ENCODE peak calls at places on chromosomes 13 and 19, in nine cellular contexts. One of them, this sample, is unnamed.

GRCh38 chr19:45245826-45246225 is 619 bp upstream of the EXOC3L2 start:
- DNase-seq in NCI-H2171: no peak
- DNase-seq in WTC11: no peak
- DNase-seq in PC-3: no peak
- DNase-seq in activated T-cell treated with anti-CD3 and anti-CD28 coated beads for 1 hour: no peak
- DNase-seq in CD4-positive, alpha-beta T cell: no peak
- DNase-seq in stimulated activated CD4-positive, alpha-beta T cell treated with anti-CD3 and anti-CD28 coated beads, TNF-alpha, amount 100 ng/mL, for 24 hours: no peak
- DNase-seq in hypothalamus: no peak
- DNase-seq in frontal cortex: no peak
- DNase-seq in this sample: no peak

GRCh38 chr19:3443840-3444694 is 36.3 kb downstream of the SMIM24 start:
- DNase-seq in CD4-positive, alpha-beta T cell: no peak
- DNase-seq in hypothalamus: no peak
- DNase-seq in NCI-H2171: no peak
- DNase-seq in activated T-cell treated with anti-CD3 and anti-CD28 coated beads for 1 hour: no peak
- DNase-seq in WTC11: peak
- DNase-seq in frontal cortex: peak
- DNase-seq in PC-3: no peak
- DNase-seq in stimulated activated CD4-positive, alpha-beta T cell treated with anti-CD3 and anti-CD28 coated beads, TNF-alpha, amount 100 ng/mL, for 24 hours: no peak
- DNase-seq in this sample: no peak

GRCh38 chr13:20411638-20412342 is 113.9 kb downstream of the CRYL1 start:
- DNase-seq in stimulated activated CD4-positive, alpha-beta T cell treated with anti-CD3 and anti-CD28 coated beads, TNF-alpha, amount 100 ng/mL, for 24 hours: no peak
- DNase-seq in frontal cortex: no peak
- DNase-seq in hypothalamus: no peak
- DNase-seq in CD4-positive, alpha-beta T cell: no peak
- DNase-seq in activated T-cell treated with anti-CD3 and anti-CD28 coated beads for 1 hour: no peak
- DNase-seq in PC-3: no peak
- DNase-seq in WTC11: no peak
- DNase-seq in NCI-H2171: no peak
- DNase-seq in this sample: no peak

GRCh38 chr19:31353826-31354225 is 4.6 kb upstream of the TSHZ3 start:
- DNase-seq in hypothalamus: no peak
- DNase-seq in NCI-H2171: no peak
- DNase-seq in stimulated activated CD4-positive, alpha-beta T cell treated with anti-CD3 and anti-CD28 coated beads, TNF-alpha, amount 100 ng/mL, for 24 hours: no peak
- DNase-seq in activated T-cell treated with anti-CD3 and anti-CD28 coated beads for 1 hour: no peak
- DNase-seq in frontal cortex: no peak
- DNase-seq in PC-3: no peak
- DNase-seq in WTC11: peak
- DNase-seq in CD4-positive, alpha-beta T cell: no peak
- DNase-seq in this sample: no peak

GRCh38 chr19:17149393-17150135 is 65.6 kb upstream of the USE1 start:
- DNase-seq in CD4-positive, alpha-beta T cell: no peak
- DNase-seq in frontal cortex: no peak
- DNase-seq in stimulated activated CD4-positive, alpha-beta T cell treated with anti-CD3 and anti-CD28 coated beads, TNF-alpha, amount 100 ng/mL, for 24 hours: no peak
- DNase-seq in PC-3: no peak
- DNase-seq in WTC11: no peak
- DNase-seq in activated T-cell treated with anti-CD3 and anti-CD28 coated beads for 1 hour: no peak
- DNase-seq in NCI-H2171: no peak
- DNase-seq in hypothalamus: no peak
- DNase-seq in this sample: no peak

GRCh38 chr19:42229855-42230331 is 9.8 kb downstream of the ZNF526 start:
- DNase-seq in NCI-H2171: no peak
- DNase-seq in WTC11: no peak
- DNase-seq in frontal cortex: no peak
- DNase-seq in activated T-cell treated with anti-CD3 and anti-CD28 coated beads for 1 hour: no peak
- DNase-seq in stimulated activated CD4-positive, alpha-beta T cell treated with anti-CD3 and anti-CD28 coated beads, TNF-alpha, amount 100 ng/mL, for 24 hours: no peak
- DNase-seq in hypothalamus: no peak
- DNase-seq in PC-3: no peak
- DNase-seq in CD4-positive, alpha-beta T cell: no peak
- DNase-seq in this sample: no peak

GRCh38 chr19:52086481-52086880 is 9.1 kb downstream of the ZNF841 start:
- DNase-seq in CD4-positive, alpha-beta T cell: no peak
- DNase-seq in WTC11: no peak
- DNase-seq in PC-3: no peak
- DNase-seq in hypothalamus: no peak
- DNase-seq in stimulated activated CD4-positive, alpha-beta T cell treated with anti-CD3 and anti-CD28 coated beads, TNF-alpha, amount 100 ng/mL, for 24 hours: no peak
- DNase-seq in activated T-cell treated with anti-CD3 and anti-CD28 coated beads for 1 hour: no peak
- DNase-seq in frontal cortex: no peak
- DNase-seq in NCI-H2171: no peak
- DNase-seq in this sample: no peak

GRCh38 chr13:24076124-24076523 is 84.4 kb upstream of the SPATA13 start:
- DNase-seq in PC-3: peak
- DNase-seq in hypothalamus: no peak
- DNase-seq in stimulated activated CD4-positive, alpha-beta T cell treated with anti-CD3 and anti-CD28 coated beads, TNF-alpha, amount 100 ng/mL, for 24 hours: no peak
- DNase-seq in WTC11: no peak
- DNase-seq in activated T-cell treated with anti-CD3 and anti-CD28 coated beads for 1 hour: no peak
- DNase-seq in CD4-positive, alpha-beta T cell: no peak
- DNase-seq in NCI-H2171: no peak
- DNase-seq in frontal cortex: no peak
- DNase-seq in this sample: no peak

GRCh38 chr13:79447141-79447540 is 33.8 kb upstream of the NDFIP2 start:
- DNase-seq in CD4-positive, alpha-beta T cell: no peak
- DNase-seq in activated T-cell treated with anti-CD3 and anti-CD28 coated beads for 1 hour: no peak
- DNase-seq in PC-3: no peak
- DNase-seq in hypothalamus: no peak
- DNase-seq in frontal cortex: no peak
- DNase-seq in WTC11: no peak
- DNase-seq in NCI-H2171: no peak
- DNase-seq in stimulated activated CD4-positive, alpha-beta T cell treated with anti-CD3 and anti-CD28 coated beads, TNF-alpha, amount 100 ng/mL, for 24 hours: no peak
- DNase-seq in this sample: no peak

GRCh38 chr13:20399961-20400360 is 125.7 kb downstream of the CRYL1 start:
- DNase-seq in NCI-H2171: no peak
- DNase-seq in frontal cortex: no peak
- DNase-seq in activated T-cell treated with anti-CD3 and anti-CD28 coated beads for 1 hour: no peak
- DNase-seq in CD4-positive, alpha-beta T cell: no peak
- DNase-seq in WTC11: no peak
- DNase-seq in stimulated activated CD4-positive, alpha-beta T cell treated with anti-CD3 and anti-CD28 coated beads, TNF-alpha, amount 100 ng/mL, for 24 hours: no peak
- DNase-seq in PC-3: no peak
- DNase-seq in hypothalamus: no peak
- DNase-seq in this sample: no peak

GRCh38 chr19:14694867-14695266 is 5.0 kb downstream of the ZNF333 start:
- DNase-seq in CD4-positive, alpha-beta T cell: no peak
- DNase-seq in WTC11: no peak
- DNase-seq in hypothalamus: no peak
- DNase-seq in activated T-cell treated with anti-CD3 and anti-CD28 coated beads for 1 hour: no peak
- DNase-seq in frontal cortex: no peak
- DNase-seq in stimulated activated CD4-positive, alpha-beta T cell treated with anti-CD3 and anti-CD28 coated beads, TNF-alpha, amount 100 ng/mL, for 24 hours: no peak
- DNase-seq in NCI-H2171: no peak
- DNase-seq in PC-3: no peak
- DNase-seq in this sample: no peak

GRCh38 chr13:103703246-103703645 is 637.0 kb upstream of the SLC10A2 start:
- DNase-seq in frontal cortex: no peak
- DNase-seq in activated T-cell treated with anti-CD3 and anti-CD28 coated beads for 1 hour: no peak
- DNase-seq in PC-3: no peak
- DNase-seq in stimulated activated CD4-positive, alpha-beta T cell treated with anti-CD3 and anti-CD28 coated beads, TNF-alpha, amount 100 ng/mL, for 24 hours: no peak
- DNase-seq in WTC11: no peak
- DNase-seq in hypothalamus: no peak
- DNase-seq in CD4-positive, alpha-beta T cell: no peak
- DNase-seq in NCI-H2171: peak
- DNase-seq in this sample: no peak

GRCh38 chr19:604355-604754 is 14.7 kb downstream of the HCN2 start:
- DNase-seq in NCI-H2171: no peak
- DNase-seq in activated T-cell treated with anti-CD3 and anti-CD28 coated beads for 1 hour: no peak
- DNase-seq in WTC11: no peak
- DNase-seq in frontal cortex: no peak
- DNase-seq in PC-3: no peak
- DNase-seq in hypothalamus: no peak
- DNase-seq in stimulated activated CD4-positive, alpha-beta T cell treated with anti-CD3 and anti-CD28 coated beads, TNF-alpha, amount 100 ng/mL, for 24 hours: no peak
- DNase-seq in CD4-positive, alpha-beta T cell: no peak
- DNase-seq in this sample: no peak

GRCh38 chr19:21709464-21709863 is 57.9 kb downstream of the ZNF100 start:
- DNase-seq in hypothalamus: no peak
- DNase-seq in activated T-cell treated with anti-CD3 and anti-CD28 coated beads for 1 hour: no peak
- DNase-seq in NCI-H2171: no peak
- DNase-seq in WTC11: no peak
- DNase-seq in stimulated activated CD4-positive, alpha-beta T cell treated with anti-CD3 and anti-CD28 coated beads, TNF-alpha, amount 100 ng/mL, for 24 hours: no peak
- DNase-seq in frontal cortex: no peak
- DNase-seq in PC-3: no peak
- DNase-seq in CD4-positive, alpha-beta T cell: no peak
- DNase-seq in this sample: no peak

GRCh38 chr19:52601025-52601973 is 31.2 kb downstream of the ZNF701 start:
- DNase-seq in frontal cortex: peak
- DNase-seq in NCI-H2171: peak
- DNase-seq in CD4-positive, alpha-beta T cell: peak
- DNase-seq in PC-3: peak
- DNase-seq in activated T-cell treated with anti-CD3 and anti-CD28 coated beads for 1 hour: peak
- DNase-seq in stimulated activated CD4-positive, alpha-beta T cell treated with anti-CD3 and anti-CD28 coated beads, TNF-alpha, amount 100 ng/mL, for 24 hours: peak
- DNase-seq in hypothalamus: peak
- DNase-seq in WTC11: peak
- DNase-seq in this sample: peak

GRCh38 chr13:67131393-67131792 is 98.7 kb downstream of the PCDH9 start:
- DNase-seq in NCI-H2171: no peak
- DNase-seq in WTC11: no peak
- DNase-seq in activated T-cell treated with anti-CD3 and anti-CD28 coated beads for 1 hour: no peak
- DNase-seq in hypothalamus: no peak
- DNase-seq in frontal cortex: no peak
- DNase-seq in CD4-positive, alpha-beta T cell: no peak
- DNase-seq in stimulated activated CD4-positive, alpha-beta T cell treated with anti-CD3 and anti-CD28 coated beads, TNF-alpha, amount 100 ng/mL, for 24 hours: no peak
- DNase-seq in PC-3: no peak
- DNase-seq in this sample: no peak

GRCh38 chr19:57570707-57571106 is 8.0 kb downstream of the ZNF416 start:
- DNase-seq in stimulated activated CD4-positive, alpha-beta T cell treated with anti-CD3 and anti-CD28 coated beads, TNF-alpha, amount 100 ng/mL, for 24 hours: no peak
- DNase-seq in activated T-cell treated with anti-CD3 and anti-CD28 coated beads for 1 hour: no peak
- DNase-seq in PC-3: no peak
- DNase-seq in CD4-positive, alpha-beta T cell: no peak
- DNase-seq in hypothalamus: no peak
- DNase-seq in WTC11: no peak
- DNase-seq in frontal cortex: no peak
- DNase-seq in NCI-H2171: no peak
- DNase-seq in this sample: no peak

GRCh38 chr19:49343127-49343526 is 7.9 kb downstream of the CD37 start:
- DNase-seq in stimulated activated CD4-positive, alpha-beta T cell treated with anti-CD3 and anti-CD28 coated beads, TNF-alpha, amount 100 ng/mL, for 24 hours: no peak
- DNase-seq in PC-3: no peak
- DNase-seq in CD4-positive, alpha-beta T cell: no peak
- DNase-seq in hypothalamus: no peak
- DNase-seq in frontal cortex: no peak
- DNase-seq in activated T-cell treated with anti-CD3 and anti-CD28 coated beads for 1 hour: no peak
- DNase-seq in WTC11: no peak
- DNase-seq in NCI-H2171: no peak
- DNase-seq in this sample: no peak

GRCh38 chr19:43465468-43466120 is at the start of gene LYPD3:
- DNase-seq in WTC11: peak
- DNase-seq in NCI-H2171: no peak
- DNase-seq in stimulated activated CD4-positive, alpha-beta T cell treated with anti-CD3 and anti-CD28 coated beads, TNF-alpha, amount 100 ng/mL, for 24 hours: no peak
- DNase-seq in PC-3: peak
- DNase-seq in hypothalamus: no peak
- DNase-seq in frontal cortex: no peak
- DNase-seq in CD4-positive, alpha-beta T cell: no peak
- DNase-seq in activated T-cell treated with anti-CD3 and anti-CD28 coated beads for 1 hour: no peak
- DNase-seq in this sample: no peak

GRCh38 chr13:79501538-79502232 is 20.7 kb downstream of the NDFIP2 start:
- DNase-seq in NCI-H2171: no peak
- DNase-seq in hypothalamus: no peak
- DNase-seq in PC-3: peak
- DNase-seq in WTC11: no peak
- DNase-seq in stimulated activated CD4-positive, alpha-beta T cell treated with anti-CD3 and anti-CD28 coated beads, TNF-alpha, amount 100 ng/mL, for 24 hours: no peak
- DNase-seq in frontal cortex: no peak
- DNase-seq in CD4-positive, alpha-beta T cell: no peak
- DNase-seq in activated T-cell treated with anti-CD3 and anti-CD28 coated beads for 1 hour: no peak
- DNase-seq in this sample: no peak